ENCODE peak calls at places on chromosomes 16 and 17, in eight cellular contexts. U, F, M, J, Z, Q, T and B are unnamed samples.

GRCh38 chr17:53420035-53420641 is 402.6 kb upstream of the KIF2B start:
- DNase-seq in Z (no peak), M (no peak), J (no peak), T (no peak), Q (no peak), F (no peak), U (no peak), B (no peak)

GRCh38 chr17:51119415-51120356 is 982 bp downstream of the SPAG9 start:
- DNase-seq in M (no peak), F (peak; percentile 49), J (peak; percentile 7), Q (no peak), Z (peak; percentile 39), T (no peak), U (no peak), B (peak; percentile 73)

GRCh38 chr17:15659663-15660062 is 24.4 kb downstream of the TRIM16 start:
- DNase-seq in Q (no peak), Z (peak; percentile 47), M (no peak), F (no peak), T (no peak), J (no peak), U (no peak), B (peak; percentile 67)

GRCh38 chr17:49003557-49004511 is 6.6 kb downstream of the IGF2BP1 start:
- DNase-seq in U (no peak), T (no peak), J (no peak), F (peak; percentile 22), Z (no peak), Q (no peak), M (no peak), B (no peak)

GRCh38 chr16:80366023-80366422 is 174.8 kb upstream of the DYNLRB2 start:
- DNase-seq in F (no peak), T (no peak), J (peak; percentile 21), Q (no peak), U (no peak), Z (no peak), M (no peak), B (no peak)

GRCh38 chr17:59668816-59669215 is 38.4 kb downstream of the PTRH2 start:
- DNase-seq in Z (no peak), F (peak; percentile 70), M (no peak), J (no peak), U (no peak), Q (no peak), T (no peak), B (peak; percentile 98)

GRCh38 chr17:39653662-39654331 is 11.4 kb upstream of the TCAP start:
- DNase-seq in T (peak; percentile 50), U (peak; percentile 98), Q (peak; percentile 30), F (peak; percentile 40), M (peak; percentile 65), J (peak; percentile 71), Z (peak; percentile 70), B (peak; percentile 66)

GRCh38 chr16:66408181-66409048 is 18.7 kb upstream of the BEAN1 start:
- DNase-seq in U (no peak), T (no peak), Q (peak; percentile 35), J (no peak), Z (no peak), F (peak; percentile 78), M (peak; percentile 18), B (peak; percentile 79)

GRCh38 chr17:32659419-32659842 is 172.6 kb downstream of the CDK5R1 start:
- DNase-seq in J (peak; percentile 80), F (peak; percentile 38), T (peak; percentile 34), Q (peak; percentile 42), Z (peak; percentile 64), M (peak; percentile 39), U (peak; percentile 36), B (peak; percentile 67)

GRCh38 chr17:65785109-65785508 is 223.7 kb upstream of the AXIN2 start:
- DNase-seq in U (no peak), M (no peak), T (no peak), J (no peak), Z (no peak), Q (no peak), F (peak; percentile 43), B (peak; percentile 86)

GRCh38 chr17:44084131-44084538 is 13.6 kb downstream of the G6PC3 start:
- DNase-seq in J (no peak), Q (no peak), F (no peak), T (no peak), Z (no peak), M (no peak), U (no peak), B (peak; percentile 39)